ENCODE peak calls at places on chromosomes 3 and 15, in nine cellular contexts. One of them, this sample, is unnamed.
A peak's percentile ranks its signal among the peaks of the same experiment; 100 is the strongest.

GRCh38 chr3:72449551-72449950 is 398.7 kb downstream of the SHQ1 start:
- DNase-seq in heart left ventricle: no peak
- DNase-seq in Peyer's patch: no peak
- DNase-seq in NT2/D1: no peak
- DNase-seq in neural progenitor cell: no peak
- DNase-seq in IMR-90: no peak
- DNase-seq in Caco-2: no peak
- DNase-seq in gastrocnemius medialis: no peak
- DNase-seq in endodermal cell: no peak
- DNase-seq in this sample: no peak

GRCh38 chr3:41684802-41685740 is 276.8 kb downstream of the ULK4 start:
- DNase-seq in heart left ventricle: no peak
- DNase-seq in Peyer's patch: no peak
- DNase-seq in NT2/D1: no peak
- DNase-seq in neural progenitor cell: peak; percentile 11
- DNase-seq in IMR-90: no peak
- DNase-seq in Caco-2: no peak
- DNase-seq in gastrocnemius medialis: no peak
- DNase-seq in endodermal cell: no peak
- DNase-seq in this sample: no peak

GRCh38 chr3:144018776-144019175 is 47.2 kb downstream of the DIPK2A start:
- DNase-seq in heart left ventricle: no peak
- DNase-seq in Peyer's patch: no peak
- DNase-seq in NT2/D1: no peak
- DNase-seq in neural progenitor cell: no peak
- DNase-seq in IMR-90: peak; percentile 94
- DNase-seq in Caco-2: no peak
- DNase-seq in gastrocnemius medialis: no peak
- DNase-seq in endodermal cell: no peak
- DNase-seq in this sample: no peak

GRCh38 chr15:41490355-41490754 is 3.3 kb upstream of the ITPKA start:
- DNase-seq in heart left ventricle: no peak
- DNase-seq in Peyer's patch: no peak
- DNase-seq in NT2/D1: no peak
- DNase-seq in neural progenitor cell: no peak
- DNase-seq in IMR-90: peak; percentile 99
- DNase-seq in Caco-2: no peak
- DNase-seq in gastrocnemius medialis: no peak
- DNase-seq in endodermal cell: no peak
- DNase-seq in this sample: no peak

GRCh38 chr3:100665230-100665629 is 44.1 kb upstream of the TFG start:
- DNase-seq in heart left ventricle: no peak
- DNase-seq in Peyer's patch: no peak
- DNase-seq in NT2/D1: no peak
- DNase-seq in neural progenitor cell: no peak
- DNase-seq in IMR-90: no peak
- DNase-seq in Caco-2: no peak
- DNase-seq in gastrocnemius medialis: no peak
- DNase-seq in endodermal cell: no peak
- DNase-seq in this sample: no peak

GRCh38 chr3:55521086-55522060 is 34.3 kb upstream of the WNT5A start:
- DNase-seq in heart left ventricle: no peak
- DNase-seq in Peyer's patch: no peak
- DNase-seq in NT2/D1: no peak
- DNase-seq in neural progenitor cell: no peak
- DNase-seq in IMR-90: no peak
- DNase-seq in Caco-2: no peak
- DNase-seq in gastrocnemius medialis: no peak
- DNase-seq in endodermal cell: no peak
- DNase-seq in this sample: no peak

GRCh38 chr3:117016359-117016758 is 306.8 kb downstream of the TUSC7 start:
- DNase-seq in heart left ventricle: no peak
- DNase-seq in Peyer's patch: no peak
- DNase-seq in NT2/D1: peak; percentile 16
- DNase-seq in neural progenitor cell: peak; percentile 67
- DNase-seq in IMR-90: no peak
- DNase-seq in Caco-2: peak; percentile 36
- DNase-seq in gastrocnemius medialis: no peak
- DNase-seq in endodermal cell: peak; percentile 71
- DNase-seq in this sample: no peak

GRCh38 chr3:164687211-164687610 is 391.1 kb downstream of the SI start:
- DNase-seq in heart left ventricle: no peak
- DNase-seq in Peyer's patch: no peak
- DNase-seq in NT2/D1: no peak
- DNase-seq in neural progenitor cell: no peak
- DNase-seq in IMR-90: no peak
- DNase-seq in Caco-2: no peak
- DNase-seq in gastrocnemius medialis: no peak
- DNase-seq in endodermal cell: no peak
- DNase-seq in this sample: no peak

GRCh38 chr3:24690777-24691176 is 196.1 kb upstream of the THRB start:
- DNase-seq in heart left ventricle: no peak
- DNase-seq in Peyer's patch: no peak
- DNase-seq in NT2/D1: no peak
- DNase-seq in neural progenitor cell: no peak
- DNase-seq in IMR-90: no peak
- DNase-seq in Caco-2: no peak
- DNase-seq in gastrocnemius medialis: no peak
- DNase-seq in endodermal cell: no peak
- DNase-seq in this sample: no peak

GRCh38 chr3:197590313-197590962 is 34.7 kb upstream of the BDH1 start:
- DNase-seq in heart left ventricle: no peak
- DNase-seq in Peyer's patch: peak; percentile 88
- DNase-seq in NT2/D1: no peak
- DNase-seq in neural progenitor cell: no peak
- DNase-seq in IMR-90: no peak
- DNase-seq in Caco-2: peak; percentile 85
- DNase-seq in gastrocnemius medialis: no peak
- DNase-seq in endodermal cell: peak; percentile 67
- DNase-seq in this sample: no peak

GRCh38 chr3:55077726-55078125 is 149.9 kb upstream of the LRTM1 start:
- DNase-seq in heart left ventricle: peak; percentile 27
- DNase-seq in Peyer's patch: no peak
- DNase-seq in NT2/D1: no peak
- DNase-seq in neural progenitor cell: no peak
- DNase-seq in IMR-90: no peak
- DNase-seq in Caco-2: no peak
- DNase-seq in gastrocnemius medialis: no peak
- DNase-seq in endodermal cell: no peak
- DNase-seq in this sample: no peak

GRCh38 chr15:62506217-62506805 is 341.2 kb upstream of the C2CD4B start:
- DNase-seq in heart left ventricle: no peak
- DNase-seq in Peyer's patch: no peak
- DNase-seq in NT2/D1: peak; percentile 68
- DNase-seq in neural progenitor cell: peak; percentile 52
- DNase-seq in IMR-90: peak; percentile 70
- DNase-seq in Caco-2: no peak
- DNase-seq in gastrocnemius medialis: no peak
- DNase-seq in endodermal cell: peak; percentile 51
- DNase-seq in this sample: no peak

GRCh38 chr15:43237842-43238470 is 17.1 kb upstream of the EPB42 start:
- DNase-seq in heart left ventricle: no peak
- DNase-seq in Peyer's patch: no peak
- DNase-seq in NT2/D1: no peak
- DNase-seq in neural progenitor cell: no peak
- DNase-seq in IMR-90: no peak
- DNase-seq in Caco-2: no peak
- DNase-seq in gastrocnemius medialis: peak; percentile 39
- DNase-seq in endodermal cell: no peak
- DNase-seq in this sample: no peak

GRCh38 chr3:16011376-16011775 is 163.1 kb upstream of the GALNT15 start:
- DNase-seq in heart left ventricle: no peak
- DNase-seq in Peyer's patch: no peak
- DNase-seq in NT2/D1: no peak
- DNase-seq in neural progenitor cell: no peak
- DNase-seq in IMR-90: peak; percentile 58
- DNase-seq in Caco-2: no peak
- DNase-seq in gastrocnemius medialis: no peak
- DNase-seq in endodermal cell: no peak
- DNase-seq in this sample: no peak

GRCh38 chr15:37140531-37141053 is 40.2 kb upstream of the MEIS2 start:
- DNase-seq in heart left ventricle: no peak
- DNase-seq in Peyer's patch: no peak
- DNase-seq in NT2/D1: no peak
- DNase-seq in neural progenitor cell: no peak
- DNase-seq in IMR-90: peak; percentile 30
- DNase-seq in Caco-2: no peak
- DNase-seq in gastrocnemius medialis: no peak
- DNase-seq in endodermal cell: no peak
- DNase-seq in this sample: no peak

GRCh38 chr3:148992027-148992634 is 791 bp downstream of the GYG1 start:
- DNase-seq in heart left ventricle: peak; percentile 75
- DNase-seq in Peyer's patch: peak; percentile 74
- DNase-seq in NT2/D1: no peak
- DNase-seq in neural progenitor cell: peak; percentile 73
- DNase-seq in IMR-90: no peak
- DNase-seq in Caco-2: no peak
- DNase-seq in gastrocnemius medialis: no peak
- DNase-seq in endodermal cell: peak; percentile 78
- DNase-seq in this sample: peak; percentile 84

GRCh38 chr15:26391556-26392229 is 381.2 kb downstream of the GABRB3 start:
- DNase-seq in heart left ventricle: no peak
- DNase-seq in Peyer's patch: no peak
- DNase-seq in NT2/D1: no peak
- DNase-seq in neural progenitor cell: no peak
- DNase-seq in IMR-90: no peak
- DNase-seq in Caco-2: no peak
- DNase-seq in gastrocnemius medialis: no peak
- DNase-seq in endodermal cell: no peak
- DNase-seq in this sample: no peak

GRCh38 chr3:45153658-45154437 is 7.7 kb upstream of the CDCP1 start:
- DNase-seq in heart left ventricle: no peak
- DNase-seq in Peyer's patch: no peak
- DNase-seq in NT2/D1: no peak
- DNase-seq in neural progenitor cell: no peak
- DNase-seq in IMR-90: peak; percentile 70
- DNase-seq in Caco-2: no peak
- DNase-seq in gastrocnemius medialis: no peak
- DNase-seq in endodermal cell: no peak
- DNase-seq in this sample: no peak

GRCh38 chr15:99435761-99436346 is 129.9 kb upstream of the MEF2A start:
- DNase-seq in heart left ventricle: no peak
- DNase-seq in Peyer's patch: peak; percentile 39
- DNase-seq in NT2/D1: no peak
- DNase-seq in neural progenitor cell: no peak
- DNase-seq in IMR-90: no peak
- DNase-seq in Caco-2: no peak
- DNase-seq in gastrocnemius medialis: no peak
- DNase-seq in endodermal cell: peak; percentile 36
- DNase-seq in this sample: peak; percentile 37

GRCh38 chr3:185705498-185705897 is 119.3 kb downstream of the IGF2BP2 start:
- DNase-seq in heart left ventricle: no peak
- DNase-seq in Peyer's patch: no peak
- DNase-seq in NT2/D1: no peak
- DNase-seq in neural progenitor cell: no peak
- DNase-seq in IMR-90: no peak
- DNase-seq in Caco-2: no peak
- DNase-seq in gastrocnemius medialis: no peak
- DNase-seq in endodermal cell: peak; percentile 2
- DNase-seq in this sample: no peak

GRCh38 chr3:189941679-189942078 is 179.0 kb downstream of the P3H2 start:
- DNase-seq in heart left ventricle: no peak
- DNase-seq in Peyer's patch: no peak
- DNase-seq in NT2/D1: no peak
- DNase-seq in neural progenitor cell: no peak
- DNase-seq in IMR-90: peak; percentile 59
- DNase-seq in Caco-2: peak; percentile 39
- DNase-seq in gastrocnemius medialis: no peak
- DNase-seq in endodermal cell: no peak
- DNase-seq in this sample: no peak
- H3K4me1 ChIP-seq in heart left ventricle: no peaks in the 10 kb centered on the region
- H3K4me1 ChIP-seq in Peyer's patch: no peaks in the 10 kb centered on the region
- H3K4me1 ChIP-seq in NT2/D1: no peaks in the 10 kb centered on the region
- H3K4me1 ChIP-seq in neural progenitor cell: no peaks in the 10 kb centered on the region
- H3K4me1 ChIP-seq in IMR-90: peaks cover 2% of the 10 kb centered on the region
- H3K4me1 ChIP-seq in Caco-2: peaks cover 12% of the 10 kb centered on the region
- H3K4me1 ChIP-seq in gastrocnemius medialis: no peaks in the 10 kb centered on the region
- H3K4me1 ChIP-seq in endodermal cell: peaks cover 7% of the 10 kb centered on the region
- H3K4me1 ChIP-seq in this sample: no peaks in the 10 kb centered on the region

GRCh38 chr15:76988874-76989780 is 5.8 kb upstream of the PSTPIP1 start:
- DNase-seq in heart left ventricle: no peak
- DNase-seq in Peyer's patch: peak; percentile 46
- DNase-seq in NT2/D1: no peak
- DNase-seq in neural progenitor cell: no peak
- DNase-seq in IMR-90: no peak
- DNase-seq in Caco-2: no peak
- DNase-seq in gastrocnemius medialis: no peak
- DNase-seq in endodermal cell: no peak
- DNase-seq in this sample: peak; percentile 34
- H3K4me3 ChIP-seq in heart left ventricle: no peak overlapping the region
- H3K4me3 ChIP-seq in Peyer's patch: no peak overlapping the region
- H3K4me3 ChIP-seq in NT2/D1: no peak overlapping the region
- H3K4me3 ChIP-seq in neural progenitor cell: no peak overlapping the region
- H3K4me3 ChIP-seq in IMR-90: no peak overlapping the region
- H3K4me3 ChIP-seq in Caco-2: no peak overlapping the region
- H3K4me3 ChIP-seq in gastrocnemius medialis: no peak overlapping the region
- H3K4me3 ChIP-seq in endodermal cell: no peak overlapping the region
- H3K4me3 ChIP-seq in this sample: no peak overlapping the region

DNA sequence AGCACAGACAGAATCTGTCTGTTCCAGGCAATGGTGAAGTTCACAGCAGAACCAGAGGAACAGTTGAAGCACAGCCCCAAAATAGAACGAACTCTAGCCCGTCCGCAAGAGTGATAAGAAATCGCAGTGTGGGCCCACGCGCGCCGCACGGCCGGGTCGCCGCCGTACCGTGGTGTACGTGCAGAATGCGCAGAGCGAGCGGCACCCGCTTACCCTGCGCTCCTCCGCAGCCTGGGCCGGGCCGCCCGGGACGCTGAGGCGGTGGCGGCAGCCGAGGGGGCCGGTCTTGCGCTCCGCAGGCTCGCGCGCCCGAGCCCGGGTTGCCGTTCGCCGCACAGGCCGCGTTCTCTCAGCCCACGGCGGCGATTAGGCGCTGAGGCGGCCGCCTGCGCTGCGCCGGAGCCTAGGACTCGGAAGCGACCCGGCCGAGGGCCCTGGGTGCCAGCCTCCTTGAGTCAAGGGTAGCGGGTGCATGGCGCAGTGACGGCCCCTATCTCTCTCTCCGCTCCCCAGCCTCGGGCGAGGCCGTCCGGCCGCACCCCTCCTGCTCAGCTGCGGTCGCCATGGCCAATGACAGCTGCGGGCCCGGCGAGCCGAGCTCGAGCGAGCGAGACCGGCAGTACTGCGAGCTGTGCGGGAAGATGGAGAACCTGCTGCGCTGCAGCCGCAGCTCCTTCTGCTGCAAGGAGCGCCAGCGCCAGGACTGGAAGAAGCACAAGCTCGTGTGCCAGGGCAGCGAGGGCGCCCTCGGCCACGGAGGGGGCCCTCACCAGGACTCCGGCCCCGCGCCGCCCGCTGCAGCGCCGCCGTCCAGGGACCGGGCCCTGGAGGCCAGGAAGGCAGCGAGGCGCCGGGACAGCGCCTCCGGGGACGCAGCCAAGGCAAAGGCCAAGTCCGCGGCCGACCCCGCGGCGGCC is 20.5 kb downstream of the WDR73 start:
- DNase-seq in heart left ventricle: peak; percentile 84
- DNase-seq in Peyer's patch: peak; percentile 84
- DNase-seq in NT2/D1: no peak
- DNase-seq in neural progenitor cell: peak; percentile 79
- DNase-seq in IMR-90: peak; percentile 67
- DNase-seq in Caco-2: peak; percentile 65
- DNase-seq in gastrocnemius medialis: peak; percentile 36
- DNase-seq in endodermal cell: peak; percentile 89
- DNase-seq in this sample: peak; percentile 90
- H3K4me1 ChIP-seq in heart left ventricle: peaks cover 54% of the 10 kb centered on the region
- H3K4me1 ChIP-seq in Peyer's patch: peaks cover 13% of the 10 kb centered on the region
- H3K4me1 ChIP-seq in NT2/D1: peaks cover 8% of the 10 kb centered on the region
- H3K4me1 ChIP-seq in neural progenitor cell: peaks cover 12% of the 10 kb centered on the region
- H3K4me1 ChIP-seq in IMR-90: peaks cover 11% of the 10 kb centered on the region
- H3K4me1 ChIP-seq in Caco-2: peaks cover 7% of the 10 kb centered on the region
- H3K4me1 ChIP-seq in gastrocnemius medialis: peaks cover 41% of the 10 kb centered on the region
- H3K4me1 ChIP-seq in endodermal cell: no peaks in the 10 kb centered on the region
- H3K4me1 ChIP-seq in this sample: peaks cover 8% of the 10 kb centered on the region

GRCh38 chr3:134372405-134373277 is 1.6 kb downstream of the AMOTL2 start:
- DNase-seq in heart left ventricle: no peak
- DNase-seq in Peyer's patch: peak; percentile 14
- DNase-seq in NT2/D1: no peak
- DNase-seq in neural progenitor cell: no peak
- DNase-seq in IMR-90: peak; percentile 30
- DNase-seq in Caco-2: no peak
- DNase-seq in gastrocnemius medialis: no peak
- DNase-seq in endodermal cell: peak; percentile 54
- DNase-seq in this sample: peak; percentile 63
- H3K4me3 ChIP-seq in heart left ventricle: peak overlapping the region; percentile 79
- H3K4me3 ChIP-seq in Peyer's patch: peak overlapping the region; percentile 52
- H3K4me3 ChIP-seq in NT2/D1: peak overlapping the region; percentile 98
- H3K4me3 ChIP-seq in neural progenitor cell: peak overlapping the region; percentile 99
- H3K4me3 ChIP-seq in IMR-90: peak overlapping the region; percentile 76
- H3K4me3 ChIP-seq in Caco-2: peak overlapping the region; percentile 92
- H3K4me3 ChIP-seq in gastrocnemius medialis: peak overlapping the region; percentile 70
- H3K4me3 ChIP-seq in endodermal cell: peak overlapping the region; percentile 88
- H3K4me3 ChIP-seq in this sample: peak overlapping the region; percentile 77